ENCODE peak calls at places on chromosomes 2 and 18, in eight cellular contexts. One of them, this sample, is unnamed.

GRCh38 chr2:113116100-113116958 is 11.1 kb upstream of the IL1RN start:
- DNase-seq in cardiac fibroblast: no peak
- DNase-seq in upper lobe of right lung: no peak
- DNase-seq in mesothelial cell of epicardium: no peak
- DNase-seq in stimulated activated CD4-positive, alpha-beta T cell treated with anti-CD3 and anti-CD28 coated beads, Interleukin-1b, Interleukin-23, amount 100 ng/mL, for 24 hours: no peak
- DNase-seq in small intestine: no peak
- DNase-seq in stimulated activated CD8-positive, alpha-beta memory T cell treated with anti-CD3 and anti-CD28 coated beads, Interleukin-7, amount 100 ng/mL, for 48 hours: no peak
- DNase-seq in activated T-cell treated with anti-CD3 and anti-CD28 coated beads, Interleukin-2, amount 50 U/mL, for 1 hour: no peak
- DNase-seq in this sample: no peak

GRCh38 chr2:223654384-223654915 is 52.3 kb upstream of the SCG2 start:
- DNase-seq in cardiac fibroblast: peak; percentile 63
- DNase-seq in upper lobe of right lung: no peak
- DNase-seq in mesothelial cell of epicardium: no peak
- DNase-seq in stimulated activated CD4-positive, alpha-beta T cell treated with anti-CD3 and anti-CD28 coated beads, Interleukin-1b, Interleukin-23, amount 100 ng/mL, for 24 hours: no peak
- DNase-seq in small intestine: no peak
- DNase-seq in stimulated activated CD8-positive, alpha-beta memory T cell treated with anti-CD3 and anti-CD28 coated beads, Interleukin-7, amount 100 ng/mL, for 48 hours: no peak
- DNase-seq in activated T-cell treated with anti-CD3 and anti-CD28 coated beads, Interleukin-2, amount 50 U/mL, for 1 hour: no peak
- DNase-seq in this sample: no peak

GRCh38 chr2:230939066-230939591 is 14.1 kb upstream of the GPR55 start:
- DNase-seq in cardiac fibroblast: no peak
- DNase-seq in upper lobe of right lung: no peak
- DNase-seq in mesothelial cell of epicardium: no peak
- DNase-seq in stimulated activated CD4-positive, alpha-beta T cell treated with anti-CD3 and anti-CD28 coated beads, Interleukin-1b, Interleukin-23, amount 100 ng/mL, for 24 hours: no peak
- DNase-seq in small intestine: no peak
- DNase-seq in stimulated activated CD8-positive, alpha-beta memory T cell treated with anti-CD3 and anti-CD28 coated beads, Interleukin-7, amount 100 ng/mL, for 48 hours: no peak
- DNase-seq in activated T-cell treated with anti-CD3 and anti-CD28 coated beads, Interleukin-2, amount 50 U/mL, for 1 hour: no peak
- DNase-seq in this sample: no peak

GRCh38 chr18:3554091-3554601 is 104.2 kb downstream of the TGIF1 start:
- DNase-seq in cardiac fibroblast: peak; percentile 13
- DNase-seq in upper lobe of right lung: no peak
- DNase-seq in mesothelial cell of epicardium: no peak
- DNase-seq in stimulated activated CD4-positive, alpha-beta T cell treated with anti-CD3 and anti-CD28 coated beads, Interleukin-1b, Interleukin-23, amount 100 ng/mL, for 24 hours: no peak
- DNase-seq in small intestine: no peak
- DNase-seq in stimulated activated CD8-positive, alpha-beta memory T cell treated with anti-CD3 and anti-CD28 coated beads, Interleukin-7, amount 100 ng/mL, for 48 hours: no peak
- DNase-seq in activated T-cell treated with anti-CD3 and anti-CD28 coated beads, Interleukin-2, amount 50 U/mL, for 1 hour: no peak
- DNase-seq in this sample: no peak

GRCh38 chr2:43513796-43514195 is 82.0 kb downstream of the THADA start:
- DNase-seq in cardiac fibroblast: no peak
- DNase-seq in upper lobe of right lung: no peak
- DNase-seq in mesothelial cell of epicardium: no peak
- DNase-seq in stimulated activated CD4-positive, alpha-beta T cell treated with anti-CD3 and anti-CD28 coated beads, Interleukin-1b, Interleukin-23, amount 100 ng/mL, for 24 hours: no peak
- DNase-seq in small intestine: no peak
- DNase-seq in stimulated activated CD8-positive, alpha-beta memory T cell treated with anti-CD3 and anti-CD28 coated beads, Interleukin-7, amount 100 ng/mL, for 48 hours: no peak
- DNase-seq in activated T-cell treated with anti-CD3 and anti-CD28 coated beads, Interleukin-2, amount 50 U/mL, for 1 hour: no peak
- DNase-seq in this sample: no peak

GRCh38 chr2:241569831-241570281 is 11.3 kb downstream of the BOK start:
- DNase-seq in cardiac fibroblast: no peak
- DNase-seq in upper lobe of right lung: peak; percentile 56
- DNase-seq in mesothelial cell of epicardium: no peak
- DNase-seq in stimulated activated CD4-positive, alpha-beta T cell treated with anti-CD3 and anti-CD28 coated beads, Interleukin-1b, Interleukin-23, amount 100 ng/mL, for 24 hours: no peak
- DNase-seq in small intestine: no peak
- DNase-seq in stimulated activated CD8-positive, alpha-beta memory T cell treated with anti-CD3 and anti-CD28 coated beads, Interleukin-7, amount 100 ng/mL, for 48 hours: no peak
- DNase-seq in activated T-cell treated with anti-CD3 and anti-CD28 coated beads, Interleukin-2, amount 50 U/mL, for 1 hour: no peak
- DNase-seq in this sample: no peak

GRCh38 chr2:16122556-16122955 is 182.2 kb downstream of the MYCN start:
- DNase-seq in cardiac fibroblast: no peak
- DNase-seq in upper lobe of right lung: no peak
- DNase-seq in mesothelial cell of epicardium: no peak
- DNase-seq in stimulated activated CD4-positive, alpha-beta T cell treated with anti-CD3 and anti-CD28 coated beads, Interleukin-1b, Interleukin-23, amount 100 ng/mL, for 24 hours: no peak
- DNase-seq in small intestine: no peak
- DNase-seq in stimulated activated CD8-positive, alpha-beta memory T cell treated with anti-CD3 and anti-CD28 coated beads, Interleukin-7, amount 100 ng/mL, for 48 hours: no peak
- DNase-seq in activated T-cell treated with anti-CD3 and anti-CD28 coated beads, Interleukin-2, amount 50 U/mL, for 1 hour: no peak
- DNase-seq in this sample: no peak

GRCh38 chr2:169526451-169526850 is 16.9 kb downstream of the KLHL41 start:
- DNase-seq in cardiac fibroblast: no peak
- DNase-seq in upper lobe of right lung: no peak
- DNase-seq in mesothelial cell of epicardium: no peak
- DNase-seq in stimulated activated CD4-positive, alpha-beta T cell treated with anti-CD3 and anti-CD28 coated beads, Interleukin-1b, Interleukin-23, amount 100 ng/mL, for 24 hours: no peak
- DNase-seq in small intestine: no peak
- DNase-seq in stimulated activated CD8-positive, alpha-beta memory T cell treated with anti-CD3 and anti-CD28 coated beads, Interleukin-7, amount 100 ng/mL, for 48 hours: no peak
- DNase-seq in activated T-cell treated with anti-CD3 and anti-CD28 coated beads, Interleukin-2, amount 50 U/mL, for 1 hour: no peak
- DNase-seq in this sample: no peak

GRCh38 chr18:80247403-80247916 is at the start of gene PARD6G:
- DNase-seq in cardiac fibroblast: peak; percentile 75
- DNase-seq in upper lobe of right lung: peak; percentile 88
- DNase-seq in mesothelial cell of epicardium: peak; percentile 88
- DNase-seq in stimulated activated CD4-positive, alpha-beta T cell treated with anti-CD3 and anti-CD28 coated beads, Interleukin-1b, Interleukin-23, amount 100 ng/mL, for 24 hours: peak; percentile 42
- DNase-seq in small intestine: peak; percentile 56
- DNase-seq in stimulated activated CD8-positive, alpha-beta memory T cell treated with anti-CD3 and anti-CD28 coated beads, Interleukin-7, amount 100 ng/mL, for 48 hours: peak; percentile 28
- DNase-seq in activated T-cell treated with anti-CD3 and anti-CD28 coated beads, Interleukin-2, amount 50 U/mL, for 1 hour: peak; percentile 62
- DNase-seq in this sample: no peak

GRCh38 chr18:63409301-63409700 is 13.0 kb downstream of the VPS4B start:
- DNase-seq in cardiac fibroblast: no peak
- DNase-seq in upper lobe of right lung: no peak
- DNase-seq in mesothelial cell of epicardium: no peak
- DNase-seq in stimulated activated CD4-positive, alpha-beta T cell treated with anti-CD3 and anti-CD28 coated beads, Interleukin-1b, Interleukin-23, amount 100 ng/mL, for 24 hours: no peak
- DNase-seq in small intestine: no peak
- DNase-seq in stimulated activated CD8-positive, alpha-beta memory T cell treated with anti-CD3 and anti-CD28 coated beads, Interleukin-7, amount 100 ng/mL, for 48 hours: no peak
- DNase-seq in activated T-cell treated with anti-CD3 and anti-CD28 coated beads, Interleukin-2, amount 50 U/mL, for 1 hour: no peak
- DNase-seq in this sample: no peak

GRCh38 chr2:188894979-188895378 is 79.2 kb upstream of the COL3A1 start:
- DNase-seq in cardiac fibroblast: no peak
- DNase-seq in upper lobe of right lung: no peak
- DNase-seq in mesothelial cell of epicardium: no peak
- DNase-seq in stimulated activated CD4-positive, alpha-beta T cell treated with anti-CD3 and anti-CD28 coated beads, Interleukin-1b, Interleukin-23, amount 100 ng/mL, for 24 hours: no peak
- DNase-seq in small intestine: no peak
- DNase-seq in stimulated activated CD8-positive, alpha-beta memory T cell treated with anti-CD3 and anti-CD28 coated beads, Interleukin-7, amount 100 ng/mL, for 48 hours: no peak
- DNase-seq in activated T-cell treated with anti-CD3 and anti-CD28 coated beads, Interleukin-2, amount 50 U/mL, for 1 hour: no peak
- DNase-seq in this sample: no peak

GRCh38 chr18:73901151-73901550 is 246.5 kb downstream of the FBXO15 start:
- DNase-seq in cardiac fibroblast: no peak
- DNase-seq in upper lobe of right lung: no peak
- DNase-seq in mesothelial cell of epicardium: no peak
- DNase-seq in stimulated activated CD4-positive, alpha-beta T cell treated with anti-CD3 and anti-CD28 coated beads, Interleukin-1b, Interleukin-23, amount 100 ng/mL, for 24 hours: no peak
- DNase-seq in small intestine: no peak
- DNase-seq in stimulated activated CD8-positive, alpha-beta memory T cell treated with anti-CD3 and anti-CD28 coated beads, Interleukin-7, amount 100 ng/mL, for 48 hours: no peak
- DNase-seq in activated T-cell treated with anti-CD3 and anti-CD28 coated beads, Interleukin-2, amount 50 U/mL, for 1 hour: no peak
- DNase-seq in this sample: no peak

GRCh38 chr2:156098506-156098905 is 234.0 kb downstream of the NR4A2 start:
- DNase-seq in cardiac fibroblast: no peak
- DNase-seq in upper lobe of right lung: no peak
- DNase-seq in mesothelial cell of epicardium: no peak
- DNase-seq in stimulated activated CD4-positive, alpha-beta T cell treated with anti-CD3 and anti-CD28 coated beads, Interleukin-1b, Interleukin-23, amount 100 ng/mL, for 24 hours: no peak
- DNase-seq in small intestine: no peak
- DNase-seq in stimulated activated CD8-positive, alpha-beta memory T cell treated with anti-CD3 and anti-CD28 coated beads, Interleukin-7, amount 100 ng/mL, for 48 hours: no peak
- DNase-seq in activated T-cell treated with anti-CD3 and anti-CD28 coated beads, Interleukin-2, amount 50 U/mL, for 1 hour: no peak
- DNase-seq in this sample: no peak

GRCh38 chr2:9578475-9579235 is 23.0 kb upstream of the ADAM17 start:
- DNase-seq in cardiac fibroblast: peak; percentile 48
- DNase-seq in upper lobe of right lung: no peak
- DNase-seq in mesothelial cell of epicardium: no peak
- DNase-seq in stimulated activated CD4-positive, alpha-beta T cell treated with anti-CD3 and anti-CD28 coated beads, Interleukin-1b, Interleukin-23, amount 100 ng/mL, for 24 hours: no peak
- DNase-seq in small intestine: no peak
- DNase-seq in stimulated activated CD8-positive, alpha-beta memory T cell treated with anti-CD3 and anti-CD28 coated beads, Interleukin-7, amount 100 ng/mL, for 48 hours: no peak
- DNase-seq in activated T-cell treated with anti-CD3 and anti-CD28 coated beads, Interleukin-2, amount 50 U/mL, for 1 hour: no peak
- DNase-seq in this sample: no peak

GRCh38 chr18:8367217-8367988 is 241.8 kb upstream of the RAB12 start:
- DNase-seq in cardiac fibroblast: peak; percentile 11
- DNase-seq in upper lobe of right lung: peak; percentile 82
- DNase-seq in mesothelial cell of epicardium: peak; percentile 38
- DNase-seq in stimulated activated CD4-positive, alpha-beta T cell treated with anti-CD3 and anti-CD28 coated beads, Interleukin-1b, Interleukin-23, amount 100 ng/mL, for 24 hours: no peak
- DNase-seq in small intestine: peak; percentile 45
- DNase-seq in stimulated activated CD8-positive, alpha-beta memory T cell treated with anti-CD3 and anti-CD28 coated beads, Interleukin-7, amount 100 ng/mL, for 48 hours: no peak
- DNase-seq in activated T-cell treated with anti-CD3 and anti-CD28 coated beads, Interleukin-2, amount 50 U/mL, for 1 hour: peak; percentile 22
- DNase-seq in this sample: no peak

GRCh38 chr2:215775106-215775505 is 238.2 kb downstream of the MREG start:
- DNase-seq in cardiac fibroblast: no peak
- DNase-seq in upper lobe of right lung: no peak
- DNase-seq in mesothelial cell of epicardium: no peak
- DNase-seq in stimulated activated CD4-positive, alpha-beta T cell treated with anti-CD3 and anti-CD28 coated beads, Interleukin-1b, Interleukin-23, amount 100 ng/mL, for 24 hours: no peak
- DNase-seq in small intestine: no peak
- DNase-seq in stimulated activated CD8-positive, alpha-beta memory T cell treated with anti-CD3 and anti-CD28 coated beads, Interleukin-7, amount 100 ng/mL, for 48 hours: no peak
- DNase-seq in activated T-cell treated with anti-CD3 and anti-CD28 coated beads, Interleukin-2, amount 50 U/mL, for 1 hour: no peak
- DNase-seq in this sample: no peak

GRCh38 chr2:207046642-207047213 is 107.4 kb downstream of the CPO start:
- DNase-seq in cardiac fibroblast: peak; percentile 74
- DNase-seq in upper lobe of right lung: no peak
- DNase-seq in mesothelial cell of epicardium: no peak
- DNase-seq in stimulated activated CD4-positive, alpha-beta T cell treated with anti-CD3 and anti-CD28 coated beads, Interleukin-1b, Interleukin-23, amount 100 ng/mL, for 24 hours: peak; percentile 7
- DNase-seq in small intestine: no peak
- DNase-seq in stimulated activated CD8-positive, alpha-beta memory T cell treated with anti-CD3 and anti-CD28 coated beads, Interleukin-7, amount 100 ng/mL, for 48 hours: no peak
- DNase-seq in activated T-cell treated with anti-CD3 and anti-CD28 coated beads, Interleukin-2, amount 50 U/mL, for 1 hour: no peak
- DNase-seq in this sample: no peak

GRCh38 chr2:131105950-131106801 is 1.0 kb downstream of the PLEKHB2 start:
- DNase-seq in cardiac fibroblast: peak; percentile 57
- DNase-seq in upper lobe of right lung: peak; percentile 69
- DNase-seq in mesothelial cell of epicardium: no peak
- DNase-seq in stimulated activated CD4-positive, alpha-beta T cell treated with anti-CD3 and anti-CD28 coated beads, Interleukin-1b, Interleukin-23, amount 100 ng/mL, for 24 hours: peak; percentile 26
- DNase-seq in small intestine: peak; percentile 77
- DNase-seq in stimulated activated CD8-positive, alpha-beta memory T cell treated with anti-CD3 and anti-CD28 coated beads, Interleukin-7, amount 100 ng/mL, for 48 hours: peak; percentile 50
- DNase-seq in activated T-cell treated with anti-CD3 and anti-CD28 coated beads, Interleukin-2, amount 50 U/mL, for 1 hour: no peak
- DNase-seq in this sample: no peak

GRCh38 chr2:38750793-38751042 is 443 bp downstream of the SRSF7 start:
- DNase-seq in cardiac fibroblast: no peak
- DNase-seq in upper lobe of right lung: peak; percentile 87
- DNase-seq in mesothelial cell of epicardium: peak; percentile 21
- DNase-seq in stimulated activated CD4-positive, alpha-beta T cell treated with anti-CD3 and anti-CD28 coated beads, Interleukin-1b, Interleukin-23, amount 100 ng/mL, for 24 hours: peak; percentile 64
- DNase-seq in small intestine: peak; percentile 58
- DNase-seq in stimulated activated CD8-positive, alpha-beta memory T cell treated with anti-CD3 and anti-CD28 coated beads, Interleukin-7, amount 100 ng/mL, for 48 hours: peak; percentile 48
- DNase-seq in activated T-cell treated with anti-CD3 and anti-CD28 coated beads, Interleukin-2, amount 50 U/mL, for 1 hour: peak; percentile 79
- DNase-seq in this sample: peak; percentile 69

GRCh38 chr2:171522804-171523338 is 597 bp downstream of the CYBRD1 start:
- DNase-seq in cardiac fibroblast: no peak
- DNase-seq in upper lobe of right lung: peak; percentile 72
- DNase-seq in mesothelial cell of epicardium: peak; percentile 42
- DNase-seq in stimulated activated CD4-positive, alpha-beta T cell treated with anti-CD3 and anti-CD28 coated beads, Interleukin-1b, Interleukin-23, amount 100 ng/mL, for 24 hours: no peak
- DNase-seq in small intestine: no peak
- DNase-seq in stimulated activated CD8-positive, alpha-beta memory T cell treated with anti-CD3 and anti-CD28 coated beads, Interleukin-7, amount 100 ng/mL, for 48 hours: no peak
- DNase-seq in activated T-cell treated with anti-CD3 and anti-CD28 coated beads, Interleukin-2, amount 50 U/mL, for 1 hour: no peak
- DNase-seq in this sample: no peak

GRCh38 chr2:216733046-216733445 is 37.7 kb upstream of the IGFBP5 start:
- DNase-seq in cardiac fibroblast: no peak
- DNase-seq in upper lobe of right lung: no peak
- DNase-seq in mesothelial cell of epicardium: no peak
- DNase-seq in stimulated activated CD4-positive, alpha-beta T cell treated with anti-CD3 and anti-CD28 coated beads, Interleukin-1b, Interleukin-23, amount 100 ng/mL, for 24 hours: no peak
- DNase-seq in small intestine: no peak
- DNase-seq in stimulated activated CD8-positive, alpha-beta memory T cell treated with anti-CD3 and anti-CD28 coated beads, Interleukin-7, amount 100 ng/mL, for 48 hours: no peak
- DNase-seq in activated T-cell treated with anti-CD3 and anti-CD28 coated beads, Interleukin-2, amount 50 U/mL, for 1 hour: no peak
- DNase-seq in this sample: no peak

GRCh38 chr2:100978582-100979051 is 23.5 kb upstream of the RPL31 start:
- DNase-seq in cardiac fibroblast: peak; percentile 29
- DNase-seq in upper lobe of right lung: peak; percentile 45
- DNase-seq in mesothelial cell of epicardium: no peak
- DNase-seq in stimulated activated CD4-positive, alpha-beta T cell treated with anti-CD3 and anti-CD28 coated beads, Interleukin-1b, Interleukin-23, amount 100 ng/mL, for 24 hours: no peak
- DNase-seq in small intestine: no peak
- DNase-seq in stimulated activated CD8-positive, alpha-beta memory T cell treated with anti-CD3 and anti-CD28 coated beads, Interleukin-7, amount 100 ng/mL, for 48 hours: no peak
- DNase-seq in activated T-cell treated with anti-CD3 and anti-CD28 coated beads, Interleukin-2, amount 50 U/mL, for 1 hour: no peak
- DNase-seq in this sample: no peak

GRCh38 chr2:9547272-9547991 is 8.2 kb downstream of the ADAM17 start:
- DNase-seq in cardiac fibroblast: peak; percentile 45
- DNase-seq in upper lobe of right lung: no peak
- DNase-seq in mesothelial cell of epicardium: no peak
- DNase-seq in stimulated activated CD4-positive, alpha-beta T cell treated with anti-CD3 and anti-CD28 coated beads, Interleukin-1b, Interleukin-23, amount 100 ng/mL, for 24 hours: no peak
- DNase-seq in small intestine: no peak
- DNase-seq in stimulated activated CD8-positive, alpha-beta memory T cell treated with anti-CD3 and anti-CD28 coated beads, Interleukin-7, amount 100 ng/mL, for 48 hours: no peak
- DNase-seq in activated T-cell treated with anti-CD3 and anti-CD28 coated beads, Interleukin-2, amount 50 U/mL, for 1 hour: no peak
- DNase-seq in this sample: no peak

GRCh38 chr18:13315000-13315399 is 96.4 kb downstream of the LDLRAD4 start:
- DNase-seq in cardiac fibroblast: no peak
- DNase-seq in upper lobe of right lung: no peak
- DNase-seq in mesothelial cell of epicardium: no peak
- DNase-seq in stimulated activated CD4-positive, alpha-beta T cell treated with anti-CD3 and anti-CD28 coated beads, Interleukin-1b, Interleukin-23, amount 100 ng/mL, for 24 hours: no peak
- DNase-seq in small intestine: no peak
- DNase-seq in stimulated activated CD8-positive, alpha-beta memory T cell treated with anti-CD3 and anti-CD28 coated beads, Interleukin-7, amount 100 ng/mL, for 48 hours: no peak
- DNase-seq in activated T-cell treated with anti-CD3 and anti-CD28 coated beads, Interleukin-2, amount 50 U/mL, for 1 hour: no peak
- DNase-seq in this sample: no peak

GRCh38 chr2:211534655-211535054 is 978.3 kb downstream of the CPS1 start:
- DNase-seq in cardiac fibroblast: no peak
- DNase-seq in upper lobe of right lung: no peak
- DNase-seq in mesothelial cell of epicardium: no peak
- DNase-seq in stimulated activated CD4-positive, alpha-beta T cell treated with anti-CD3 and anti-CD28 coated beads, Interleukin-1b, Interleukin-23, amount 100 ng/mL, for 24 hours: no peak
- DNase-seq in small intestine: no peak
- DNase-seq in stimulated activated CD8-positive, alpha-beta memory T cell treated with anti-CD3 and anti-CD28 coated beads, Interleukin-7, amount 100 ng/mL, for 48 hours: no peak
- DNase-seq in activated T-cell treated with anti-CD3 and anti-CD28 coated beads, Interleukin-2, amount 50 U/mL, for 1 hour: no peak
- DNase-seq in this sample: no peak

GRCh38 chr2:121197369-121198091 is 87.5 kb downstream of the TFCP2L1 start:
- DNase-seq in cardiac fibroblast: peak; percentile 63
- DNase-seq in upper lobe of right lung: peak; percentile 95
- DNase-seq in mesothelial cell of epicardium: no peak
- DNase-seq in stimulated activated CD4-positive, alpha-beta T cell treated with anti-CD3 and anti-CD28 coated beads, Interleukin-1b, Interleukin-23, amount 100 ng/mL, for 24 hours: no peak
- DNase-seq in small intestine: peak; percentile 96
- DNase-seq in stimulated activated CD8-positive, alpha-beta memory T cell treated with anti-CD3 and anti-CD28 coated beads, Interleukin-7, amount 100 ng/mL, for 48 hours: no peak
- DNase-seq in activated T-cell treated with anti-CD3 and anti-CD28 coated beads, Interleukin-2, amount 50 U/mL, for 1 hour: no peak
- DNase-seq in this sample: no peak

GRCh38 chr2:156986339-156986988 is 271.0 kb upstream of the GALNT5 start:
- DNase-seq in cardiac fibroblast: no peak
- DNase-seq in upper lobe of right lung: no peak
- DNase-seq in mesothelial cell of epicardium: no peak
- DNase-seq in stimulated activated CD4-positive, alpha-beta T cell treated with anti-CD3 and anti-CD28 coated beads, Interleukin-1b, Interleukin-23, amount 100 ng/mL, for 24 hours: no peak
- DNase-seq in small intestine: peak; percentile 3
- DNase-seq in stimulated activated CD8-positive, alpha-beta memory T cell treated with anti-CD3 and anti-CD28 coated beads, Interleukin-7, amount 100 ng/mL, for 48 hours: no peak
- DNase-seq in activated T-cell treated with anti-CD3 and anti-CD28 coated beads, Interleukin-2, amount 50 U/mL, for 1 hour: no peak
- DNase-seq in this sample: no peak

GRCh38 chr2:218889937-218890336 is 9.3 kb downstream of the WNT10A start:
- DNase-seq in cardiac fibroblast: no peak
- DNase-seq in upper lobe of right lung: no peak
- DNase-seq in mesothelial cell of epicardium: no peak
- DNase-seq in stimulated activated CD4-positive, alpha-beta T cell treated with anti-CD3 and anti-CD28 coated beads, Interleukin-1b, Interleukin-23, amount 100 ng/mL, for 24 hours: no peak
- DNase-seq in small intestine: no peak
- DNase-seq in stimulated activated CD8-positive, alpha-beta memory T cell treated with anti-CD3 and anti-CD28 coated beads, Interleukin-7, amount 100 ng/mL, for 48 hours: no peak
- DNase-seq in activated T-cell treated with anti-CD3 and anti-CD28 coated beads, Interleukin-2, amount 50 U/mL, for 1 hour: no peak
- DNase-seq in this sample: no peak

GRCh38 chr2:80525152-80525551 is 220.6 kb upstream of the LRRTM1 start:
- DNase-seq in cardiac fibroblast: no peak
- DNase-seq in upper lobe of right lung: no peak
- DNase-seq in mesothelial cell of epicardium: no peak
- DNase-seq in stimulated activated CD4-positive, alpha-beta T cell treated with anti-CD3 and anti-CD28 coated beads, Interleukin-1b, Interleukin-23, amount 100 ng/mL, for 24 hours: no peak
- DNase-seq in small intestine: no peak
- DNase-seq in stimulated activated CD8-positive, alpha-beta memory T cell treated with anti-CD3 and anti-CD28 coated beads, Interleukin-7, amount 100 ng/mL, for 48 hours: no peak
- DNase-seq in activated T-cell treated with anti-CD3 and anti-CD28 coated beads, Interleukin-2, amount 50 U/mL, for 1 hour: no peak
- DNase-seq in this sample: no peak

GRCh38 chr2:219552382-219553167 is 8.7 kb downstream of the TMEM198 start:
- DNase-seq in cardiac fibroblast: peak; percentile 83
- DNase-seq in upper lobe of right lung: peak; percentile 92
- DNase-seq in mesothelial cell of epicardium: peak; percentile 77
- DNase-seq in stimulated activated CD4-positive, alpha-beta T cell treated with anti-CD3 and anti-CD28 coated beads, Interleukin-1b, Interleukin-23, amount 100 ng/mL, for 24 hours: peak; percentile 71
- DNase-seq in small intestine: peak; percentile 78
- DNase-seq in stimulated activated CD8-positive, alpha-beta memory T cell treated with anti-CD3 and anti-CD28 coated beads, Interleukin-7, amount 100 ng/mL, for 48 hours: peak; percentile 73
- DNase-seq in activated T-cell treated with anti-CD3 and anti-CD28 coated beads, Interleukin-2, amount 50 U/mL, for 1 hour: peak; percentile 85
- DNase-seq in this sample: peak; percentile 68

GRCh38 chr2:109048159-109048558 is 59.1 kb upstream of the EDAR start:
- DNase-seq in cardiac fibroblast: no peak
- DNase-seq in upper lobe of right lung: no peak
- DNase-seq in mesothelial cell of epicardium: no peak
- DNase-seq in stimulated activated CD4-positive, alpha-beta T cell treated with anti-CD3 and anti-CD28 coated beads, Interleukin-1b, Interleukin-23, amount 100 ng/mL, for 24 hours: no peak
- DNase-seq in small intestine: no peak
- DNase-seq in stimulated activated CD8-positive, alpha-beta memory T cell treated with anti-CD3 and anti-CD28 coated beads, Interleukin-7, amount 100 ng/mL, for 48 hours: no peak
- DNase-seq in activated T-cell treated with anti-CD3 and anti-CD28 coated beads, Interleukin-2, amount 50 U/mL, for 1 hour: no peak
- DNase-seq in this sample: no peak

GRCh38 chr2:196798980-196799379 is 503 bp downstream of the GTF3C3 start:
- DNase-seq in cardiac fibroblast: peak; percentile 14
- DNase-seq in upper lobe of right lung: no peak
- DNase-seq in mesothelial cell of epicardium: no peak
- DNase-seq in stimulated activated CD4-positive, alpha-beta T cell treated with anti-CD3 and anti-CD28 coated beads, Interleukin-1b, Interleukin-23, amount 100 ng/mL, for 24 hours: no peak
- DNase-seq in small intestine: peak; percentile 1
- DNase-seq in stimulated activated CD8-positive, alpha-beta memory T cell treated with anti-CD3 and anti-CD28 coated beads, Interleukin-7, amount 100 ng/mL, for 48 hours: no peak
- DNase-seq in activated T-cell treated with anti-CD3 and anti-CD28 coated beads, Interleukin-2, amount 50 U/mL, for 1 hour: no peak
- DNase-seq in this sample: no peak

GRCh38 chr2:188089896-188090295 is 201.8 kb upstream of the GULP1 start:
- DNase-seq in cardiac fibroblast: peak; percentile 12
- DNase-seq in upper lobe of right lung: no peak
- DNase-seq in mesothelial cell of epicardium: no peak
- DNase-seq in stimulated activated CD4-positive, alpha-beta T cell treated with anti-CD3 and anti-CD28 coated beads, Interleukin-1b, Interleukin-23, amount 100 ng/mL, for 24 hours: no peak
- DNase-seq in small intestine: no peak
- DNase-seq in stimulated activated CD8-positive, alpha-beta memory T cell treated with anti-CD3 and anti-CD28 coated beads, Interleukin-7, amount 100 ng/mL, for 48 hours: no peak
- DNase-seq in activated T-cell treated with anti-CD3 and anti-CD28 coated beads, Interleukin-2, amount 50 U/mL, for 1 hour: no peak
- DNase-seq in this sample: no peak

This sample was measured in SHP77 treated with DMSO at 0.1 percent for 48 hours.